ENCODE peak calls at places on chromosomes 4 and X, in nine cellular contexts. One of them, this sample, is unnamed.

GRCh38 chrX:131392666-131393065 is 103.6 kb upstream of the IGSF1 start:
- DNase-seq in glutamatergic neuron: no peak
- DNase-seq in GF-D8: no peak
- DNase-seq in activated T-cell treated with anti-CD3 and anti-CD28 coated beads for 48 hours: no peak
- DNase-seq in T-helper 22 cell: no peak
- DNase-seq in T-cell: no peak
- DNase-seq in NT2/D1: no peak
- DNase-seq in stimulated activated CD8-positive, alpha-beta memory T cell treated with anti-CD3 and anti-CD28 coated beads, Interleukin-12 subunit alpha, Interleukin-12 subunit beta, amount 100 ng/mL, for 4 hours: no peak
- DNase-seq in effector CD8-positive, alpha-beta T cell: no peak
- DNase-seq in this sample: no peak

GRCh38 chr4:84177831-84178230 is 321.3 kb downstream of the NKX6-1 start:
- DNase-seq in glutamatergic neuron: no peak
- DNase-seq in stimulated activated CD8-positive, alpha-beta memory T cell treated with anti-CD3 and anti-CD28 coated beads, Interleukin-12 subunit alpha, Interleukin-12 subunit beta, amount 100 ng/mL, for 4 hours: no peak
- DNase-seq in NT2/D1: no peak
- DNase-seq in T-cell: no peak
- DNase-seq in activated T-cell treated with anti-CD3 and anti-CD28 coated beads for 48 hours: no peak
- DNase-seq in T-helper 22 cell: no peak
- DNase-seq in effector CD8-positive, alpha-beta T cell: no peak
- DNase-seq in GF-D8: no peak
- DNase-seq in this sample: no peak

GRCh38 chrX:119757979-119758681 is at the start of gene SOWAHD:
- DNase-seq in activated T-cell treated with anti-CD3 and anti-CD28 coated beads for 48 hours: peak
- DNase-seq in T-cell: no peak
- DNase-seq in NT2/D1: no peak
- DNase-seq in T-helper 22 cell: peak
- DNase-seq in glutamatergic neuron: peak
- DNase-seq in GF-D8: peak
- DNase-seq in effector CD8-positive, alpha-beta T cell: peak
- DNase-seq in stimulated activated CD8-positive, alpha-beta memory T cell treated with anti-CD3 and anti-CD28 coated beads, Interleukin-12 subunit alpha, Interleukin-12 subunit beta, amount 100 ng/mL, for 4 hours: no peak
- DNase-seq in this sample: peak

GRCh38 chr4:18034099-18034498 is 12.5 kb upstream of the LCORL start:
- DNase-seq in GF-D8: no peak
- DNase-seq in stimulated activated CD8-positive, alpha-beta memory T cell treated with anti-CD3 and anti-CD28 coated beads, Interleukin-12 subunit alpha, Interleukin-12 subunit beta, amount 100 ng/mL, for 4 hours: no peak
- DNase-seq in glutamatergic neuron: no peak
- DNase-seq in T-cell: no peak
- DNase-seq in NT2/D1: no peak
- DNase-seq in effector CD8-positive, alpha-beta T cell: no peak
- DNase-seq in T-helper 22 cell: no peak
- DNase-seq in activated T-cell treated with anti-CD3 and anti-CD28 coated beads for 48 hours: no peak
- DNase-seq in this sample: no peak

GRCh38 chr4:139214039-139214534 is 37.1 kb upstream of the ELF2 start:
- DNase-seq in effector CD8-positive, alpha-beta T cell: no peak
- DNase-seq in activated T-cell treated with anti-CD3 and anti-CD28 coated beads for 48 hours: no peak
- DNase-seq in stimulated activated CD8-positive, alpha-beta memory T cell treated with anti-CD3 and anti-CD28 coated beads, Interleukin-12 subunit alpha, Interleukin-12 subunit beta, amount 100 ng/mL, for 4 hours: no peak
- DNase-seq in T-helper 22 cell: no peak
- DNase-seq in GF-D8: peak
- DNase-seq in glutamatergic neuron: no peak
- DNase-seq in NT2/D1: no peak
- DNase-seq in T-cell: no peak
- DNase-seq in this sample: peak

GRCh38 chrX:23515028-23515427 is 152.3 kb upstream of the PRDX4 start:
- DNase-seq in T-cell: no peak
- DNase-seq in T-helper 22 cell: no peak
- DNase-seq in glutamatergic neuron: no peak
- DNase-seq in GF-D8: no peak
- DNase-seq in effector CD8-positive, alpha-beta T cell: no peak
- DNase-seq in stimulated activated CD8-positive, alpha-beta memory T cell treated with anti-CD3 and anti-CD28 coated beads, Interleukin-12 subunit alpha, Interleukin-12 subunit beta, amount 100 ng/mL, for 4 hours: no peak
- DNase-seq in NT2/D1: no peak
- DNase-seq in activated T-cell treated with anti-CD3 and anti-CD28 coated beads for 48 hours: no peak
- DNase-seq in this sample: no peak

GRCh38 chr4:95701500-95701899 is 138.4 kb upstream of the PDHA2 start:
- DNase-seq in effector CD8-positive, alpha-beta T cell: no peak
- DNase-seq in T-cell: no peak
- DNase-seq in glutamatergic neuron: no peak
- DNase-seq in GF-D8: no peak
- DNase-seq in activated T-cell treated with anti-CD3 and anti-CD28 coated beads for 48 hours: no peak
- DNase-seq in T-helper 22 cell: no peak
- DNase-seq in NT2/D1: peak
- DNase-seq in stimulated activated CD8-positive, alpha-beta memory T cell treated with anti-CD3 and anti-CD28 coated beads, Interleukin-12 subunit alpha, Interleukin-12 subunit beta, amount 100 ng/mL, for 4 hours: no peak
- DNase-seq in this sample: no peak

GRCh38 chr4:169024762-169025161 is 14.7 kb upstream of the CBR4 start:
- DNase-seq in activated T-cell treated with anti-CD3 and anti-CD28 coated beads for 48 hours: no peak
- DNase-seq in T-cell: no peak
- DNase-seq in NT2/D1: no peak
- DNase-seq in effector CD8-positive, alpha-beta T cell: no peak
- DNase-seq in GF-D8: no peak
- DNase-seq in stimulated activated CD8-positive, alpha-beta memory T cell treated with anti-CD3 and anti-CD28 coated beads, Interleukin-12 subunit alpha, Interleukin-12 subunit beta, amount 100 ng/mL, for 4 hours: no peak
- DNase-seq in T-helper 22 cell: no peak
- DNase-seq in glutamatergic neuron: no peak
- DNase-seq in this sample: peak

GRCh38 chr4:184439856-184440592 is 34.3 kb downstream of the IRF2 start:
- DNase-seq in activated T-cell treated with anti-CD3 and anti-CD28 coated beads for 48 hours: no peak
- DNase-seq in T-helper 22 cell: no peak
- DNase-seq in GF-D8: no peak
- DNase-seq in T-cell: no peak
- DNase-seq in glutamatergic neuron: no peak
- DNase-seq in effector CD8-positive, alpha-beta T cell: no peak
- DNase-seq in NT2/D1: no peak
- DNase-seq in stimulated activated CD8-positive, alpha-beta memory T cell treated with anti-CD3 and anti-CD28 coated beads, Interleukin-12 subunit alpha, Interleukin-12 subunit beta, amount 100 ng/mL, for 4 hours: no peak
- DNase-seq in this sample: no peak

GRCh38 chr4:168514249-168514852 is 17.5 kb downstream of the PALLD start:
- DNase-seq in GF-D8: no peak
- DNase-seq in effector CD8-positive, alpha-beta T cell: no peak
- DNase-seq in T-helper 22 cell: no peak
- DNase-seq in T-cell: no peak
- DNase-seq in activated T-cell treated with anti-CD3 and anti-CD28 coated beads for 48 hours: no peak
- DNase-seq in stimulated activated CD8-positive, alpha-beta memory T cell treated with anti-CD3 and anti-CD28 coated beads, Interleukin-12 subunit alpha, Interleukin-12 subunit beta, amount 100 ng/mL, for 4 hours: no peak
- DNase-seq in NT2/D1: no peak
- DNase-seq in glutamatergic neuron: no peak
- DNase-seq in this sample: no peak

GRCh38 chr4:143626134-143626859 is 74.2 kb downstream of the FREM3 start:
- DNase-seq in effector CD8-positive, alpha-beta T cell: no peak
- DNase-seq in GF-D8: no peak
- DNase-seq in stimulated activated CD8-positive, alpha-beta memory T cell treated with anti-CD3 and anti-CD28 coated beads, Interleukin-12 subunit alpha, Interleukin-12 subunit beta, amount 100 ng/mL, for 4 hours: no peak
- DNase-seq in glutamatergic neuron: no peak
- DNase-seq in T-cell: no peak
- DNase-seq in T-helper 22 cell: no peak
- DNase-seq in activated T-cell treated with anti-CD3 and anti-CD28 coated beads for 48 hours: no peak
- DNase-seq in NT2/D1: no peak
- DNase-seq in this sample: no peak

GRCh38 chr4:2354760-2355159 is 63.7 kb downstream of the ZFYVE28 start:
- DNase-seq in effector CD8-positive, alpha-beta T cell: no peak
- DNase-seq in NT2/D1: no peak
- DNase-seq in GF-D8: no peak
- DNase-seq in glutamatergic neuron: no peak
- DNase-seq in T-helper 22 cell: no peak
- DNase-seq in T-cell: no peak
- DNase-seq in activated T-cell treated with anti-CD3 and anti-CD28 coated beads for 48 hours: no peak
- DNase-seq in stimulated activated CD8-positive, alpha-beta memory T cell treated with anti-CD3 and anti-CD28 coated beads, Interleukin-12 subunit alpha, Interleukin-12 subunit beta, amount 100 ng/mL, for 4 hours: peak
- DNase-seq in this sample: no peak

GRCh38 chr4:138053601-138054322 is 188.4 kb downstream of the SLC7A11 start:
- DNase-seq in T-helper 22 cell: no peak
- DNase-seq in glutamatergic neuron: no peak
- DNase-seq in T-cell: no peak
- DNase-seq in stimulated activated CD8-positive, alpha-beta memory T cell treated with anti-CD3 and anti-CD28 coated beads, Interleukin-12 subunit alpha, Interleukin-12 subunit beta, amount 100 ng/mL, for 4 hours: no peak
- DNase-seq in effector CD8-positive, alpha-beta T cell: no peak
- DNase-seq in NT2/D1: no peak
- DNase-seq in GF-D8: no peak
- DNase-seq in activated T-cell treated with anti-CD3 and anti-CD28 coated beads for 48 hours: no peak
- DNase-seq in this sample: no peak

GRCh38 chrX:43068639-43069038 is 290.7 kb upstream of the PPP1R2C start:
- DNase-seq in glutamatergic neuron: no peak
- DNase-seq in GF-D8: no peak
- DNase-seq in stimulated activated CD8-positive, alpha-beta memory T cell treated with anti-CD3 and anti-CD28 coated beads, Interleukin-12 subunit alpha, Interleukin-12 subunit beta, amount 100 ng/mL, for 4 hours: no peak
- DNase-seq in T-cell: no peak
- DNase-seq in T-helper 22 cell: no peak
- DNase-seq in effector CD8-positive, alpha-beta T cell: no peak
- DNase-seq in activated T-cell treated with anti-CD3 and anti-CD28 coated beads for 48 hours: no peak
- DNase-seq in NT2/D1: no peak
- DNase-seq in this sample: no peak

GRCh38 chrX:70774223-70774622 is 134.3 kb downstream of the TEX11 start:
- DNase-seq in stimulated activated CD8-positive, alpha-beta memory T cell treated with anti-CD3 and anti-CD28 coated beads, Interleukin-12 subunit alpha, Interleukin-12 subunit beta, amount 100 ng/mL, for 4 hours: no peak
- DNase-seq in effector CD8-positive, alpha-beta T cell: no peak
- DNase-seq in activated T-cell treated with anti-CD3 and anti-CD28 coated beads for 48 hours: no peak
- DNase-seq in glutamatergic neuron: no peak
- DNase-seq in T-cell: no peak
- DNase-seq in T-helper 22 cell: no peak
- DNase-seq in GF-D8: no peak
- DNase-seq in NT2/D1: no peak
- DNase-seq in this sample: no peak

GRCh38 chrX:97367149-97367548 is 483.4 kb downstream of the RPA4 start:
- DNase-seq in glutamatergic neuron: no peak
- DNase-seq in activated T-cell treated with anti-CD3 and anti-CD28 coated beads for 48 hours: no peak
- DNase-seq in T-helper 22 cell: no peak
- DNase-seq in T-cell: no peak
- DNase-seq in NT2/D1: no peak
- DNase-seq in stimulated activated CD8-positive, alpha-beta memory T cell treated with anti-CD3 and anti-CD28 coated beads, Interleukin-12 subunit alpha, Interleukin-12 subunit beta, amount 100 ng/mL, for 4 hours: no peak
- DNase-seq in GF-D8: no peak
- DNase-seq in effector CD8-positive, alpha-beta T cell: no peak
- DNase-seq in this sample: no peak

GRCh38 chr4:8607603-8608481 is 15.3 kb downstream of the CPZ start:
- DNase-seq in stimulated activated CD8-positive, alpha-beta memory T cell treated with anti-CD3 and anti-CD28 coated beads, Interleukin-12 subunit alpha, Interleukin-12 subunit beta, amount 100 ng/mL, for 4 hours: no peak
- DNase-seq in effector CD8-positive, alpha-beta T cell: no peak
- DNase-seq in T-cell: no peak
- DNase-seq in activated T-cell treated with anti-CD3 and anti-CD28 coated beads for 48 hours: peak
- DNase-seq in glutamatergic neuron: peak
- DNase-seq in NT2/D1: no peak
- DNase-seq in GF-D8: no peak
- DNase-seq in T-helper 22 cell: no peak
- DNase-seq in this sample: no peak

GRCh38 chrX:153474718-153475117 is 4.3 kb upstream of the HAUS7 start:
- DNase-seq in glutamatergic neuron: peak
- DNase-seq in effector CD8-positive, alpha-beta T cell: peak
- DNase-seq in GF-D8: no peak
- DNase-seq in T-helper 22 cell: peak
- DNase-seq in activated T-cell treated with anti-CD3 and anti-CD28 coated beads for 48 hours: peak
- DNase-seq in NT2/D1: no peak
- DNase-seq in T-cell: no peak
- DNase-seq in stimulated activated CD8-positive, alpha-beta memory T cell treated with anti-CD3 and anti-CD28 coated beads, Interleukin-12 subunit alpha, Interleukin-12 subunit beta, amount 100 ng/mL, for 4 hours: peak
- DNase-seq in this sample: peak

GRCh38 chr4:21749936-21750335 is 198.6 kb downstream of the KCNIP4 start:
- DNase-seq in T-cell: no peak
- DNase-seq in effector CD8-positive, alpha-beta T cell: no peak
- DNase-seq in glutamatergic neuron: no peak
- DNase-seq in activated T-cell treated with anti-CD3 and anti-CD28 coated beads for 48 hours: no peak
- DNase-seq in stimulated activated CD8-positive, alpha-beta memory T cell treated with anti-CD3 and anti-CD28 coated beads, Interleukin-12 subunit alpha, Interleukin-12 subunit beta, amount 100 ng/mL, for 4 hours: no peak
- DNase-seq in T-helper 22 cell: no peak
- DNase-seq in GF-D8: no peak
- DNase-seq in NT2/D1: no peak
- DNase-seq in this sample: no peak

GRCh38 chr4:139367421-139368090 is 65.3 kb upstream of the NDUFC1 start:
- DNase-seq in stimulated activated CD8-positive, alpha-beta memory T cell treated with anti-CD3 and anti-CD28 coated beads, Interleukin-12 subunit alpha, Interleukin-12 subunit beta, amount 100 ng/mL, for 4 hours: no peak
- DNase-seq in T-helper 22 cell: no peak
- DNase-seq in GF-D8: no peak
- DNase-seq in T-cell: no peak
- DNase-seq in activated T-cell treated with anti-CD3 and anti-CD28 coated beads for 48 hours: no peak
- DNase-seq in glutamatergic neuron: no peak
- DNase-seq in NT2/D1: no peak
- DNase-seq in effector CD8-positive, alpha-beta T cell: no peak
- DNase-seq in this sample: no peak

GRCh38 chrX:47012131-47012530 is 66.1 kb upstream of the RGN start:
- DNase-seq in NT2/D1: no peak
- DNase-seq in stimulated activated CD8-positive, alpha-beta memory T cell treated with anti-CD3 and anti-CD28 coated beads, Interleukin-12 subunit alpha, Interleukin-12 subunit beta, amount 100 ng/mL, for 4 hours: no peak
- DNase-seq in T-cell: no peak
- DNase-seq in T-helper 22 cell: no peak
- DNase-seq in glutamatergic neuron: no peak
- DNase-seq in GF-D8: no peak
- DNase-seq in activated T-cell treated with anti-CD3 and anti-CD28 coated beads for 48 hours: no peak
- DNase-seq in effector CD8-positive, alpha-beta T cell: no peak
- DNase-seq in this sample: no peak

GRCh38 chr4:170091069-170091696 is 1.4 kb upstream of the AADAT start:
- DNase-seq in GF-D8: no peak
- DNase-seq in T-helper 22 cell: no peak
- DNase-seq in NT2/D1: no peak
- DNase-seq in stimulated activated CD8-positive, alpha-beta memory T cell treated with anti-CD3 and anti-CD28 coated beads, Interleukin-12 subunit alpha, Interleukin-12 subunit beta, amount 100 ng/mL, for 4 hours: no peak
- DNase-seq in effector CD8-positive, alpha-beta T cell: no peak
- DNase-seq in glutamatergic neuron: peak
- DNase-seq in activated T-cell treated with anti-CD3 and anti-CD28 coated beads for 48 hours: no peak
- DNase-seq in T-cell: no peak
- DNase-seq in this sample: no peak

GRCh38 chrX:97482901-97483300 is 599.2 kb downstream of the RPA4 start:
- DNase-seq in glutamatergic neuron: no peak
- DNase-seq in stimulated activated CD8-positive, alpha-beta memory T cell treated with anti-CD3 and anti-CD28 coated beads, Interleukin-12 subunit alpha, Interleukin-12 subunit beta, amount 100 ng/mL, for 4 hours: no peak
- DNase-seq in activated T-cell treated with anti-CD3 and anti-CD28 coated beads for 48 hours: no peak
- DNase-seq in NT2/D1: no peak
- DNase-seq in GF-D8: no peak
- DNase-seq in T-helper 22 cell: no peak
- DNase-seq in T-cell: no peak
- DNase-seq in effector CD8-positive, alpha-beta T cell: no peak
- DNase-seq in this sample: no peak

GRCh38 chrX:115393271-115393670 is 103.8 kb downstream of the LUZP4 start:
- DNase-seq in effector CD8-positive, alpha-beta T cell: no peak
- DNase-seq in activated T-cell treated with anti-CD3 and anti-CD28 coated beads for 48 hours: no peak
- DNase-seq in T-helper 22 cell: no peak
- DNase-seq in NT2/D1: no peak
- DNase-seq in T-cell: no peak
- DNase-seq in glutamatergic neuron: no peak
- DNase-seq in stimulated activated CD8-positive, alpha-beta memory T cell treated with anti-CD3 and anti-CD28 coated beads, Interleukin-12 subunit alpha, Interleukin-12 subunit beta, amount 100 ng/mL, for 4 hours: no peak
- DNase-seq in GF-D8: no peak
- DNase-seq in this sample: no peak

GRCh38 chrX:44961817-44962607 is 89.0 kb downstream of the KDM6A start:
- DNase-seq in effector CD8-positive, alpha-beta T cell: no peak
- DNase-seq in NT2/D1: no peak
- DNase-seq in T-cell: peak
- DNase-seq in glutamatergic neuron: no peak
- DNase-seq in stimulated activated CD8-positive, alpha-beta memory T cell treated with anti-CD3 and anti-CD28 coated beads, Interleukin-12 subunit alpha, Interleukin-12 subunit beta, amount 100 ng/mL, for 4 hours: no peak
- DNase-seq in activated T-cell treated with anti-CD3 and anti-CD28 coated beads for 48 hours: no peak
- DNase-seq in T-helper 22 cell: no peak
- DNase-seq in GF-D8: no peak
- DNase-seq in this sample: no peak

GRCh38 chrX:131262738-131263679 is 26.1 kb downstream of the IGSF1 start:
- DNase-seq in T-helper 22 cell: no peak
- DNase-seq in activated T-cell treated with anti-CD3 and anti-CD28 coated beads for 48 hours: peak
- DNase-seq in stimulated activated CD8-positive, alpha-beta memory T cell treated with anti-CD3 and anti-CD28 coated beads, Interleukin-12 subunit alpha, Interleukin-12 subunit beta, amount 100 ng/mL, for 4 hours: no peak
- DNase-seq in glutamatergic neuron: peak
- DNase-seq in GF-D8: no peak
- DNase-seq in T-cell: no peak
- DNase-seq in NT2/D1: no peak
- DNase-seq in effector CD8-positive, alpha-beta T cell: no peak
- DNase-seq in this sample: no peak

GRCh38 chrX:71653344-71653743 is 14.0 kb upstream of the LOC101059915 start:
- DNase-seq in T-cell: no peak
- DNase-seq in activated T-cell treated with anti-CD3 and anti-CD28 coated beads for 48 hours: no peak
- DNase-seq in GF-D8: no peak
- DNase-seq in NT2/D1: no peak
- DNase-seq in stimulated activated CD8-positive, alpha-beta memory T cell treated with anti-CD3 and anti-CD28 coated beads, Interleukin-12 subunit alpha, Interleukin-12 subunit beta, amount 100 ng/mL, for 4 hours: no peak
- DNase-seq in glutamatergic neuron: no peak
- DNase-seq in T-helper 22 cell: no peak
- DNase-seq in effector CD8-positive, alpha-beta T cell: no peak
- DNase-seq in this sample: no peak

GRCh38 chrX:17703201-17703600 is 34.1 kb upstream of the SCML1 start:
- DNase-seq in stimulated activated CD8-positive, alpha-beta memory T cell treated with anti-CD3 and anti-CD28 coated beads, Interleukin-12 subunit alpha, Interleukin-12 subunit beta, amount 100 ng/mL, for 4 hours: no peak
- DNase-seq in effector CD8-positive, alpha-beta T cell: no peak
- DNase-seq in glutamatergic neuron: no peak
- DNase-seq in GF-D8: no peak
- DNase-seq in NT2/D1: no peak
- DNase-seq in T-helper 22 cell: no peak
- DNase-seq in T-cell: no peak
- DNase-seq in activated T-cell treated with anti-CD3 and anti-CD28 coated beads for 48 hours: no peak
- DNase-seq in this sample: no peak

GRCh38 chr4:99649208-99649607 is 8.4 kb downstream of the C4orf54 start:
- DNase-seq in GF-D8: no peak
- DNase-seq in T-cell: no peak
- DNase-seq in glutamatergic neuron: no peak
- DNase-seq in T-helper 22 cell: no peak
- DNase-seq in effector CD8-positive, alpha-beta T cell: no peak
- DNase-seq in NT2/D1: no peak
- DNase-seq in stimulated activated CD8-positive, alpha-beta memory T cell treated with anti-CD3 and anti-CD28 coated beads, Interleukin-12 subunit alpha, Interleukin-12 subunit beta, amount 100 ng/mL, for 4 hours: no peak
- DNase-seq in activated T-cell treated with anti-CD3 and anti-CD28 coated beads for 48 hours: no peak
- DNase-seq in this sample: no peak

GRCh38 chr4:87497141-87497540 is 32.0 kb downstream of the SPARCL1 start:
- DNase-seq in glutamatergic neuron: peak
- DNase-seq in stimulated activated CD8-positive, alpha-beta memory T cell treated with anti-CD3 and anti-CD28 coated beads, Interleukin-12 subunit alpha, Interleukin-12 subunit beta, amount 100 ng/mL, for 4 hours: no peak
- DNase-seq in effector CD8-positive, alpha-beta T cell: no peak
- DNase-seq in GF-D8: no peak
- DNase-seq in activated T-cell treated with anti-CD3 and anti-CD28 coated beads for 48 hours: no peak
- DNase-seq in T-helper 22 cell: no peak
- DNase-seq in NT2/D1: no peak
- DNase-seq in T-cell: no peak
- DNase-seq in this sample: no peak

This sample was measured in HL-60.